ENCODE peak calls at places on chromosome 16, in five cellular contexts. Z is neural progenitor cell, J is endothelial cell of umbilical vein, F is mammary epithelial cell, B is GM23248. W is an unnamed sample.

GRCh38 chr16:12569061-12569460 is 234.6 kb downstream of the CPPED1 start:
- DNase-seq in Z (no peak), J (no peak), F (no peak), B (no peak), W (no peak)

GRCh38 chr16:9065077-9065476 is 26.4 kb upstream of the HAPSTR1 start:
- DNase-seq in Z (no peak), J (no peak), F (no peak), B (no peak), W (no peak)

GRCh38 chr16:23182206-23182674 is 305 bp upstream of the SCNN1G start:
- DNase-seq in Z (peak), J (peak), F (peak), B (peak), W (peak)

GRCh38 chr16:9053006-9053601 is 38.3 kb upstream of the HAPSTR1 start:
- DNase-seq in Z (peak), J (peak), F (peak), B (peak), W (no peak)

GRCh38 chr16:89331371-89332109 is 114.0 kb downstream of the ZNF778 start:
- DNase-seq in Z (no peak), J (no peak), F (no peak), B (no peak), W (no peak)

GRCh38 chr16:11310997-11311561 is 29.9 kb upstream of the PRM1 start:
- DNase-seq in Z (no peak), J (peak), F (no peak), B (no peak), W (peak)

GRCh38 chr16:48165961-48166578 is 10.3 kb upstream of the ABCC12 start:
- DNase-seq in Z (no peak), J (no peak), F (peak), B (no peak), W (no peak)

GRCh38 chr16:53433930-53434435 is 288 bp upstream of the RBL2 start:
- DNase-seq in Z (no peak), J (no peak), F (no peak), B (no peak), W (no peak)

GRCh38 chr16:62035115-62036092 is 834 bp downstream of the CDH8 start:
- DNase-seq in Z (peak), J (no peak), F (no peak), B (no peak), W (no peak)

GRCh38 chr16:77273-77806 is 685 bp upstream of the MPG start:
- DNase-seq in Z (peak), J (peak), F (no peak), B (peak), W (peak)

GRCh38 chr16:74605746-74606520 is 981 bp downstream of the GLG1 start:
- DNase-seq in Z (peak), J (no peak), F (no peak), B (peak), W (no peak)

GRCh38 chr16:4472880-4473279 is 1.5 kb downstream of the NMRAL1 start:
- DNase-seq in Z (no peak), J (no peak), F (no peak), B (no peak), W (no peak)
- H3K9ac ChIP-seq in Z (no peak), J (no peak), F (no peak), B (no peak), W (no peak)

DNA sequence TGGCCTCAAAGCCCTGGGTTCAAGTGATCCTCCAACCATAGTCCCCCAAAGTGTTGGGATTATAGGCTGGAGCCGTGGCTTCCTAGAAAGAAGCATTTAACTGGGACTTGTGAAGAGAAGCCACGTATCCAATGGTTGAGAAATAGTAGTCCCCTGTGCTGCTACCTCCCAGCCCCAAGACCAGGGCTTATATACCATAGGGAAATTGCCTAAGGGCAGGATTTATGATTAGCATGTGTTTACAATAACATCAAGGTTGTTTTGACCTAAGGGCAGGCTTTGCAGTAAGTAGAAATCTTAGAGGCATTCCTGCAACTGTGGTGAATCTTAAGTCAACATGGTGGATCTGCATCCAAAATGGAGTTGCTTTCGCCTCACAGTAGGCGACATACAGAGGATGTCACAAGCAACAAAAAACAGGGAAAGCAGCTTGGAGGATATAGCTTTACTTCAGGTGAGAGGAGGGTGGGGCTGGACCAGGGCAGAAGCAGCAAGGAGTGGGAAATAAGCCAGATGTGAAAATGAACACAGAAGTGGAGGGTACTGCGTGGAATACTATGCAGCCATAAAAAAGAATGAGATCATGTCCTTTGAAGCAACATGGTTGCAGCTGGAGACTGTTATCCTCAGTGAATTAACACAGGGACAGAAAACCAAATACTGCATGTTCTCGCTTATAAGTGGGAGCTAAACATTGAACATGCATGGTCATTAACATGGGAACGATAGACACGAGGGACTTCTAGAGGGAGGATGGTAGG is 18.7 kb upstream of the NSMCE1 start:
- DNase-seq in Z (no peak), J (no peak), F (no peak), B (no peak), W (no peak)
- H2AFZ ChIP-seq in Z (no peak), J (no peak), F (peak), B (no peak), W (no peak)

GRCh38 chr16:68737046-68737729 is at the start of gene CDH1:
- DNase-seq in Z (peak), J (no peak), F (peak), B (no peak), W (no peak)

GRCh38 chr16:68740628-68741346 is 3.7 kb downstream of the CDH1 start:
- DNase-seq in Z (no peak), J (no peak), F (no peak), B (no peak), W (no peak)

GRCh38 chr16:68736561-68736960 is 531 bp upstream of the CDH1 start:
- DNase-seq in Z (no peak), J (no peak), F (no peak), B (no peak), W (no peak)

GRCh38 chr16:68739964-68740627 is 3.0 kb downstream of the CDH1 start:
- DNase-seq in Z (no peak), J (no peak), F (peak), B (no peak), W (no peak)

GRCh38 chr16:68737730-68738590 is 868 bp downstream of the CDH1 start:
- DNase-seq in Z (peak), J (no peak), F (peak), B (no peak), W (no peak)
- TF ChIP-seq EZH2 in Z (peak), J (peak), F (no peak), B (peak), W (no peak)

DNA sequence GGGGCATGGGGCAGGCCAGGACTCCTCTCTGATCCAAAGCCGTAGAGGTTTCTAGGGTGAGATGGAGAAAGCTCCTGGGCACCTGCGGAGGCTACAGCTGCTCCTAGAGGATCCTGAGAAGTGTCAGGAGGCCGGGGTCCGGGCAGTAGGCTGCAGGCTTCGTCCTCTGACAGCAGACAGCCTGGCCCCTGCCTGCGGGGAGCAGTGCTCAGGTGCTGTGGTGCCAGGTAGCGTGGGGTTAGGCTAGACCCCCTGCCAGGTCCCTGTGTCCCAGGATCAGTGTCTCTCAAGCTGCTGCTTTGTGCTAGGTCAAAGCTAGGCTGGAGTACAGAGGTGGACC is 1.5 kb upstream of the MRPS34 start:
- DNase-seq in Z (no peak), J (no peak), F (no peak), B (no peak), W (no peak)
- H3K9ac ChIP-seq in Z (no peak), J (no peak), F (no peak), B (peak), W (peak)

GRCh38 chr16:78647019-78647418 is 547.6 kb downstream of the WWOX start:
- DNase-seq in Z (no peak), J (no peak), F (no peak), B (no peak), W (no peak)

GRCh38 chr16:78654929-78655328 is 555.5 kb downstream of the WWOX start:
- DNase-seq in Z (no peak), J (no peak), F (no peak), B (no peak), W (no peak)

GRCh38 chr16:78647491-78647890 is 548.0 kb downstream of the WWOX start:
- DNase-seq in Z (no peak), J (no peak), F (no peak), B (no peak), W (no peak)

GRCh38 chr16:78648517-78648916 is 549.1 kb downstream of the WWOX start:
- DNase-seq in Z (no peak), J (no peak), F (no peak), B (no peak), W (no peak)

DNA sequence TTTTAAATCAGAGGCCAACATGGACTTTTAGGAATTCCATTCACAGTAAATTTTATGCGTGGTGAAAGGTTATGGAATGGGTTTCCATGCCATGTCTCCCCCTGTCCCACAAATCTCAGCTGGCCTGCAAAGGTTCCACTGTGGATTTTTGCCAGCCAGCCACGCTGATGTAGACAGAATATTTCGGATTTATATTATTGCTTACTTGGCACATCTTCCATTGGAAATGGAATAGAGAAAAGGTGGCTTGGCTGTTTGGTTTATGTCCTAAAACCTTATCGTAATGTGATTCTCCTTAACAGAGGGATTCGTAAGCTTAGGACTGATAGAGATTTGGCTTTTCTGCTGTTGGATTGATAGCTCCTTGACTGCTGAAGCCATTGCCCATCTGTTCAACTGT is 551.2 kb downstream of the WWOX start:
- DNase-seq in Z (no peak), J (no peak), F (no peak), B (no peak), W (no peak)
- H2AFZ ChIP-seq in Z (no peak), J (no peak), F (no peak), B (no peak), W (no peak)

DNA sequence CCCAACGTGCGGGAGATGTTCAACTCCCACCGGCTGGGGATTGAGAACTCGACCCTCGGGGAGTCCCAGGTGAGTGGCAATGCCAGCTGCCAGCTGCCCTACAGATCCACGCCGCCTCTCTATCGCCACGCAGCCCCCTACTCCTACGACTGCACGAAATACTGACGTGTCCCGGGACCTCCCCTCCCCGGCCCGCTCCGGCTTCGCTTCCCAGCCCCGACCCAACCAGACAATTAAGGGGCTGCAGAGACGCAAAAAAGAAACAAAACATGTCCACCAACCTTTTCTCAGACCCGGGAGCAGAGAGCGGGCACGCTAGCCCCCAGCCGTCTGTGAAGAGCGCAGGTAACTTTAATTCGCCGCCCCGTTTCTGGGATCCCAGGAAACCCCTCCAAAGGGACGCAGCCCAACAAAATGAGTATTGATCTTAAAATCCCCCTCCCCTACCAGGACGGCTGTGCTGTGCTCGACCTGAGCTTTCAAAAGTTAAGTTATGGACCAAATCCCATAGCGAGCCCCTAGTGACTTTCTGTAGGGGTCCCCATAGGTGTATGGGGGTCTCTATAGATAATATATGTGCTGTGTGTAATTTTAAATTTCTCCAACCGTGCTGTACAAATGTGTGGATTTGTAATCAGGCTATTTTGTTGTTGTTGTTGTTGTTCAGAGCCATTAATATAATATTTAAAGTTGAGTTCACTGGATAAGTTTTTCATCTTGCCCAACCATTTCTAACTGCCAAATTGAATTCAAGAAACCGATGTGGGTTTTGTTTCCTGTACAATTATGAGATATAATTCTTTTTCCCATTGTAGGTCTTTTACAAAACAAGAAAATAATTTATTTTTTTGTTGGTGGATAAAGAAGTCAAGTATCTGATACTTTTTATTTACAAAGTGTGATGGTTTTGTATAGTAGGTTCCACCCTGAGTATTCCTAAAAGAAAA is 2.3 kb downstream of the FOXC2 start:
- DNase-seq in Z (no peak), J (peak), F (no peak), B (no peak), W (no peak)
- TF ChIP-seq EZH2 in Z (peak), J (no peak), F (no peak), B (no peak), W (no peak)

GRCh38 chr16:73056911-73057310 is 9.0 kb upstream of the ZFHX3 start:
- DNase-seq in Z (no peak), J (no peak), F (no peak), B (no peak), W (no peak)

GRCh38 chr16:73058221-73058615 is 10.3 kb upstream of the ZFHX3 start:
- DNase-seq in Z (no peak), J (peak), F (peak), B (peak), W (peak)

GRCh38 chr16:73054732-73055481 is 7.0 kb upstream of the ZFHX3 start:
- DNase-seq in Z (no peak), J (peak), F (peak), B (peak), W (no peak)

GRCh38 chr16:73057369-73058210 is 9.7 kb upstream of the ZFHX3 start:
- DNase-seq in Z (peak), J (peak), F (peak), B (peak), W (peak)

GRCh38 chr16:73056383-73056782 is 8.5 kb upstream of the ZFHX3 start:
- DNase-seq in Z (no peak), J (no peak), F (no peak), B (no peak), W (no peak)
- H3K9ac ChIP-seq in Z (no peak), J (peak), F (no peak), B (peak), W (no peak)

DNA sequence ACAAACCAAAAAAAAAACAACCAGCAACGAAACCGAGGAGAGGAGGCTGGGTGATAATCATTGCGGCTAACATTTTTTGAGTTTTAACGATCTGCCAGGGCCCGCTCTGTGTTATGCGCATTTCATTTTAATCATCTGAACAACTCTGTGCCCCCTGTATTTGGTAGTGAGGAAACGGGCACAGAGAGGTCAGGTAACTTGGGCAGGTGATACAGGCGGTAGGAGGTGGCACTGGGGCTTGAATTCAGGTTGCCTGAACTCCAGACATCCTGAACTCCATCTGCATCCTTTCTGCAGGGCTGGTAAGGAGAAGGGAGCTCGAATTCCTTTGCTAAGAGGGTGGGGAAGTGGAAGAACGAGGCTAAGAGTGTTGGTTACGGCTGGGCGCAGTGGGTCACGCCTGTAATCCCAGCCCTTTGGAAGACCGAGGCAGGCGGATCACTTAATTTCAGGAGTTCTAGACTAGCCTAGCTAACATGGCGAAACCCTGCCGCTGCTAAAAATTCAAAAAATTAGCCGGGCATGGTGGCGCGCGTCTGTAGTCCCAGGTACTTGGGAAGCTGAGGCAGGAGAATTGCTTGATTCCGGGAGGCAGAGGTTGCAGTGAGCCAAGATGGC is 1.1 kb downstream of the CLUAP1 start:
- DNase-seq in Z (no peak), J (no peak), F (no peak), B (peak), W (no peak)
- H2AFZ ChIP-seq in Z (no peak), J (no peak), F (peak), B (peak), W (no peak)